ENCODE peak calls at places on chromosomes 1 and 21, in six cellular contexts. P is cardiac muscle cell, D is choroid plexus epithelial cell, F is heart right ventricle, W is heart left ventricle, H is stomach. K is an unnamed sample.
A peak's percentile ranks its signal among the peaks of the same experiment; 100 is the strongest.

GRCh38 chr21:27448960-27449359 is 482.1 kb upstream of the ADAMTS5 start:
- DNase-seq in P (no peak), D (no peak), F (no peak), W (peak; percentile 60), H (no peak), K (no peak)

GRCh38 chr1:242524571-242525359 is at the start of gene PLD5:
- DNase-seq in P (peak; percentile 52), D (no peak), F (no peak), W (no peak), H (no peak), K (no peak)

GRCh38 chr1:1393014-1393413 is 6.1 kb downstream of the CCNL2 start:
- DNase-seq in P (no peak), D (no peak), F (no peak), W (no peak), H (no peak), K (no peak)

GRCh38 chr1:102593276-102593675 is 515.0 kb downstream of the COL11A1 start:
- DNase-seq in P (no peak), D (no peak), F (no peak), W (no peak), H (no peak), K (no peak)

GRCh38 chr21:29174607-29175013 is 44.2 kb downstream of the MAP3K7CL start:
- DNase-seq in P (no peak), D (peak; percentile 60), F (no peak), W (no peak), H (no peak), K (no peak)

GRCh38 chr1:107523061-107523460 is 382.2 kb downstream of the NTNG1 start:
- DNase-seq in P (no peak), D (no peak), F (no peak), W (no peak), H (no peak), K (no peak)

GRCh38 chr1:214280386-214281029 is 451 bp upstream of the SMYD2 start:
- DNase-seq in P (peak; percentile 54), D (peak; percentile 60), F (peak; percentile 33), W (peak; percentile 45), H (peak; percentile 56), K (peak; percentile 37)

GRCh38 chr21:35943752-35944151 is 116.6 kb downstream of the SETD4 start:
- DNase-seq in P (no peak), D (no peak), F (no peak), W (no peak), H (no peak), K (no peak)

GRCh38 chr1:89356658-89357400 is 7.0 kb upstream of the GBP6 start:
- DNase-seq in P (no peak), D (peak; percentile 41), F (no peak), W (no peak), H (no peak), K (peak; percentile 40)

GRCh38 chr1:36089393-36090121 is 865 bp downstream of the ADPRS start:
- DNase-seq in P (peak; percentile 37), D (peak; percentile 86), F (no peak), W (no peak), H (no peak), K (no peak)

GRCh38 chr1:36522461-36523229 is 39.9 kb upstream of the CSF3R start:
- DNase-seq in P (no peak), D (no peak), F (no peak), W (no peak), H (peak; percentile 14), K (no peak)

GRCh38 chr1:150574260-150575071 is 4.9 kb downstream of the MCL1 start:
- DNase-seq in P (no peak), D (peak; percentile 46), F (no peak), W (no peak), H (no peak), K (no peak)

GRCh38 chr1:58755468-58755872 is 28.4 kb downstream of the JUN start:
- DNase-seq in P (no peak), D (peak; percentile 98), F (peak; percentile 36), W (peak; percentile 45), H (peak; percentile 38), K (peak; percentile 92)

GRCh38 chr1:116325922-116326321 is 47.1 kb upstream of the ATP1A1 start:
- DNase-seq in P (no peak), D (no peak), F (no peak), W (no peak), H (no peak), K (no peak)

GRCh38 chr21:34576043-34576466 is 38.9 kb downstream of the RCAN1 start:
- DNase-seq in P (no peak), D (no peak), F (peak; percentile 47), W (peak; percentile 44), H (no peak), K (no peak)

GRCh38 chr1:46179138-46180081 is 3.1 kb upstream of the P3R3URF start:
- DNase-seq in P (peak; percentile 89), D (peak; percentile 91), F (peak; percentile 59), W (peak; percentile 83), H (peak; percentile 87), K (peak; percentile 67)

GRCh38 chr1:18954270-18955071 is 2.0 kb downstream of the IFFO2 start:
- DNase-seq in P (no peak), D (peak; percentile 44), F (no peak), W (no peak), H (no peak), K (no peak)

GRCh38 chr1:18956189-18957135 is at the start of gene IFFO2:
- DNase-seq in P (peak; percentile 97), D (peak; percentile 94), F (peak; percentile 100), W (peak; percentile 99), H (peak; percentile 99), K (no peak)

GRCh38 chr1:18953656-18954259 is 2.7 kb downstream of the IFFO2 start:
- DNase-seq in P (no peak), D (no peak), F (no peak), W (no peak), H (no peak), K (no peak)

GRCh38 chr1:18955442-18956188 is 861 bp downstream of the IFFO2 start:
- DNase-seq in P (peak; percentile 67), D (peak; percentile 69), F (peak; percentile 40), W (no peak), H (peak; percentile 55), K (no peak)

DNA sequence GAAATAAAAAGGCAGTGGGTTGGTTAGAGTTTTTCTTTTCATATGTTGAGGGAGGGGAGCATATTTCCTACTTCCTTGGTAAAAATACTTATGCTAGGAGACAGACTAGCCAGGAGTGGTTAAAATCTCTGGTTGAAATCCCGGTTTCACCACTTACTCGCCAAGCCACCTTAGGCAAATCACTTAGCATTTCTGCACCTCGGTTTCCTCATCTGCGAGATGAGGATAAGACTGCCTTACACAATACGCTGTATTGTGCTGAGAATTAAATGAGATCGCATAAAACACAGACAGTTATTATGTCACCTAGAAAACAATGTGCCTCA is 1.4 kb downstream of the IFFO2 start:
- DNase-seq in P (no peak), D (no peak), F (no peak), W (no peak), H (no peak), K (no peak)
- H3K4me3 ChIP-seq in P (peak overlapping the region; percentile 79), D (peak overlapping the region; percentile 78), F (peak overlapping the region; percentile 80), W (peak overlapping the region; percentile 95), H (peak overlapping the region; percentile 72), K (peak overlapping the region; percentile 76)

GRCh38 chr1:217539510-217539909 is 91.4 kb downstream of the GPATCH2 start:
- DNase-seq in P (no peak), D (no peak), F (no peak), W (no peak), H (no peak), K (no peak)

GRCh38 chr1:217540321-217540720 is 90.6 kb downstream of the GPATCH2 start:
- DNase-seq in P (no peak), D (no peak), F (no peak), W (no peak), H (no peak), K (no peak)

GRCh38 chr1:217542837-217543236 is 88.1 kb downstream of the GPATCH2 start:
- DNase-seq in P (no peak), D (no peak), F (no peak), W (no peak), H (no peak), K (no peak)

DNA sequence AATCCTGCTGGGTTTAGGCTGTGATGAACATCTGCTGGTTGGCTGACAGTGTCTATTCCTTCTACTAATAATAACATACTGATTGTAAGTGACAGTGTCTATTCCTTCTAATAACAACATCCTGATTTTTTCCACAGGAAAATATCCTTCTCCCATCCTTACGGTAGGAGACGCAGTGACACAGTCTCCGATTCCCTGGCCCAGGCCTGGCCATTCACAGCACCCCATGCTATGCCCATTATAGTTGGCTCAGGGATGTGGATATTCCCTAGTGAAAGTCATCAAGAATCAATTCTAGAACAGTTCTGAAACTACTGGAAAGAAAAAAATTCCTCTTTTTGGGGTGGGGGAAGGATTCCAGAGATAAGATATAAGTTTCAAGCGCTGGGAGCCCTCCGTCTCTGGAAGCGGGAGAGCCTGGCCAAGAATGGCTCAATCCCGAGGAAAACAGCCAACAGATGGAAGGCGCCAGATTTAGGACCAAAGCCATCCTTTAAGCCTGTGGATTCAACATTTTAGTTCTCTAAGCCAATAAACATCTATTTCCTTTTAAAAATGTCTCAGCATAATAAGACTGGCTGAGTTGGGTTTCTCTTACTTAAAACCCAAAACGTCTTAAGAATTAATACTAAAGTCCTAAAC is 88.6 kb downstream of the GPATCH2 start:
- DNase-seq in P (no peak), D (no peak), F (peak; percentile 15), W (peak; percentile 18), H (no peak), K (no peak)
- TF ChIP-seq CTCF in P (no peak), D (no peak), F (no peak), W (no peak), H (no peak), K (no peak)

GRCh38 chr1:7786785-7787184 is 2.7 kb downstream of the PER3 start:
- DNase-seq in P (no peak), D (no peak), F (no peak), W (no peak), H (no peak), K (no peak)

GRCh38 chr1:7783178-7783711 is 846 bp upstream of the PER3 start:
- DNase-seq in P (peak; percentile 80), D (peak; percentile 30), F (peak; percentile 74), W (peak; percentile 87), H (peak; percentile 71), K (no peak)

GRCh38 chr1:7784492-7785071 is 491 bp downstream of the PER3 start:
- DNase-seq in P (no peak), D (no peak), F (peak; percentile 35), W (no peak), H (no peak), K (no peak)

GRCh38 chr1:7783826-7784491 is at the start of gene PER3:
- DNase-seq in P (peak; percentile 97), D (peak; percentile 98), F (peak; percentile 99), W (peak; percentile 98), H (peak; percentile 99), K (peak; percentile 31)

GRCh38 chr1:7785108-7785507 is 1.0 kb downstream of the PER3 start:
- DNase-seq in P (no peak), D (no peak), F (no peak), W (no peak), H (no peak), K (no peak)
- H3K4me3 ChIP-seq in P (no peak overlapping the region), D (no peak overlapping the region), F (peak overlapping the region; percentile 65), W (peak overlapping the region; percentile 60), H (peak overlapping the region; percentile 63), K (peak overlapping the region; percentile 67)

DNA sequence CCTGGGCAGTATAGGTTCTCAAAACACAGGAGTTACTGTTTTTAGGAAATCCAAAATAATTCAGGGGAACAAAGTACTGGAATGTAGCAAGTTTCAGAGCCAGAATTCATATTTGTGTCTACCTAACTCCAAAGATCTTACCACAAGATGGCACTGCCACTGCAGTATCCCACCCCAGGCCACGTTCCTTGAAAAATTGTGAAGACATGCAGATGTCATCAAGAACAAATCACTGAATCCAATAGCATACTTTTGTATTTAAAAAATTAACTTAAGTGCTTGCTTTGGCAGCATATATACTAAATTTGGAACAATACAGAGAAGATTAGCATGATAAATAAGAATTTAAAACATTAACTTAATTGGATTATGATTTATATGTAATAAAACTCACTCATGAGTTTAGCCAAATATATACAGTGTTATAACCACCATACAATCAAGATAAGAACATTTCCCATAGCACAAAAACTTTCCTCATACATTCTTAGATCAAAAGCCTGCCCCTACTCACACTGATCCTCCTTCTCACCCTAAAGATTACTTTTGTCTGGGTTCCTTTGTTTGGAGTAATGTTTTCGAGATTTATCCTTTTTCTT is 209.9 kb downstream of the FAF1 start:
- DNase-seq in P (peak; percentile 11), D (peak; percentile 70), F (no peak), W (no peak), H (no peak), K (no peak)
- TF ChIP-seq CTCF in P (peak; percentile 49), D (peak; percentile 76), F (peak; percentile 47), W (peak; percentile 49), H (no peak), K (peak; percentile 71)